ENCODE peak calls at places on chromosomes 3 and 15, in ten cellular contexts. W is GM13977; O is right lobe of liver; D is midbrain; V is stimulated activated CD4-positive, alpha-beta T cell treated with anti-CD3 and anti-CD28 coated beads, Interleukin-2, amount 100 ng/mL, for 24 hours; A is cardiac muscle cell; C is ovary; X is progenitor cell of endocrine pancreas; E is NCI-H2107; I is sigmoid colon. H is an unnamed sample.

GRCh38 chr15:76345269-76345879 is 8.8 kb downstream of the ISL2 start:
- DNase-seq in V (no peak), D (no peak), A (no peak), W (peak), C (no peak), I (no peak), O (no peak), E (no peak), X (no peak), H (no peak)

GRCh38 chr15:58521293-58521991 is 89.7 kb downstream of the LIPC start:
- DNase-seq in A (no peak), X (no peak), O (peak), W (no peak), D (no peak), V (no peak), I (no peak), C (peak), E (no peak), H (peak)

GRCh38 chr3:171092467-171092911 is 66.0 kb upstream of the SLC2A2 start:
- DNase-seq in W (no peak), V (no peak), D (no peak), A (no peak), C (no peak), O (no peak), E (peak), I (no peak), X (no peak), H (no peak)

GRCh38 chr3:32140943-32141342 is 34.5 kb downstream of the GPD1L start:
- DNase-seq in I (no peak), O (no peak), E (no peak), W (no peak), D (no peak), C (no peak), A (no peak), V (no peak), X (no peak), H (no peak)

GRCh38 chr15:88648357-88649214 is 9.8 kb downstream of the ISG20 start:
- DNase-seq in I (peak), X (no peak), E (no peak), A (no peak), V (no peak), D (no peak), W (no peak), C (no peak), O (peak), H (no peak)

GRCh38 chr3:73820431-73820830 is 195.7 kb upstream of the PDZRN3 start:
- DNase-seq in D (no peak), A (no peak), C (no peak), V (no peak), I (no peak), O (no peak), E (no peak), W (no peak), X (no peak), H (no peak)

GRCh38 chr3:37864904-37865303 is 3.2 kb downstream of the CTDSPL start:
- DNase-seq in W (peak), D (peak), I (no peak), X (no peak), E (no peak), A (no peak), V (no peak), O (no peak), C (no peak), H (no peak)

GRCh38 chr3:39502838-39503145 is 35.3 kb downstream of the MOBP start:
- DNase-seq in I (no peak), X (no peak), W (no peak), A (no peak), C (no peak), V (no peak), D (no peak), E (no peak), O (no peak), H (no peak)

GRCh38 chr3:126550488-126551051 is 8.2 kb downstream of the C3orf22 start:
- DNase-seq in E (no peak), X (peak), C (peak), W (no peak), A (no peak), O (no peak), D (no peak), V (no peak), I (peak), H (no peak)

GRCh38 chr15:56047354-56047753 is 53.9 kb upstream of the NEDD4 start:
- DNase-seq in C (no peak), I (no peak), X (no peak), A (no peak), E (no peak), V (no peak), O (no peak), W (no peak), D (no peak), H (no peak)

GRCh38 chr15:48579945-48580671 is 65.4 kb downstream of the FBN1 start:
- DNase-seq in O (no peak), A (no peak), E (no peak), X (no peak), V (no peak), C (no peak), I (no peak), D (no peak), W (no peak), H (no peak)

GRCh38 chr3:141454906-141455602 is 31.8 kb upstream of the RASA2 start:
- DNase-seq in I (no peak), X (no peak), W (peak), C (no peak), D (peak), A (peak), O (no peak), V (no peak), E (peak), H (peak)

GRCh38 chr3:23761440-23761896 is 44.3 kb upstream of the UBE2E1 start:
- DNase-seq in I (no peak), D (no peak), X (no peak), A (peak), C (no peak), V (no peak), W (peak), O (no peak), E (no peak), H (no peak)

GRCh38 chr3:188584162-188584529 is 430.2 kb downstream of the LPP start:
- DNase-seq in V (no peak), D (no peak), X (no peak), C (no peak), O (no peak), W (no peak), E (no peak), I (peak), A (no peak), H (no peak)

GRCh38 chr15:68503213-68503612 is 71.2 kb upstream of the ITGA11 start:
- DNase-seq in C (no peak), O (no peak), D (no peak), X (no peak), V (no peak), A (no peak), I (no peak), E (no peak), W (no peak), H (no peak)

GRCh38 chr15:39125904-39126303 is 455.0 kb upstream of the THBS1 start:
- DNase-seq in X (no peak), V (peak), C (no peak), I (no peak), O (peak), W (peak), A (peak), E (no peak), D (peak), H (no peak)

GRCh38 chr3:126961191-126961790 is 21.6 kb upstream of the PLXNA1 start:
- DNase-seq in O (no peak), E (no peak), X (no peak), A (no peak), D (no peak), C (peak), W (peak), I (peak), V (no peak), H (no peak)

GRCh38 chr15:33402640-33403039 is 91.9 kb downstream of the RYR3 start:
- DNase-seq in V (no peak), X (no peak), O (no peak), W (no peak), D (no peak), C (no peak), A (no peak), I (no peak), E (no peak), H (no peak)

GRCh38 chr3:33645060-33645841 is 72.8 kb downstream of the CLASP2 start:
- DNase-seq in W (no peak), A (peak), O (no peak), D (peak), I (no peak), C (no peak), V (peak), E (no peak), X (no peak), H (no peak)

GRCh38 chr15:47715856-47716445 is 1.4 kb upstream of the SEMA6D start:
- DNase-seq in V (no peak), I (no peak), C (peak), E (no peak), W (no peak), O (no peak), X (no peak), A (no peak), D (peak), H (no peak)

GRCh38 chr3:16377196-16377595 is 112.2 kb downstream of the OXNAD1 start:
- DNase-seq in W (no peak), A (no peak), X (no peak), V (no peak), I (no peak), O (no peak), C (no peak), E (no peak), D (no peak), H (no peak)

GRCh38 chr3:16182612-16183011 is 8.1 kb downstream of the GALNT15 start:
- DNase-seq in A (no peak), X (no peak), V (no peak), C (no peak), W (no peak), O (no peak), D (no peak), I (no peak), E (no peak), H (no peak)

GRCh38 chr15:68316061-68316804 is 38.7 kb downstream of the FEM1B start:
- DNase-seq in I (peak), V (no peak), D (no peak), C (peak), A (peak), E (no peak), X (no peak), O (peak), W (no peak), H (no peak)

GRCh38 chr3:4758957-4759656 is 220.1 kb upstream of the BHLHE40 start:
- DNase-seq in V (no peak), W (no peak), X (no peak), O (no peak), E (no peak), C (no peak), A (no peak), D (no peak), I (no peak), H (peak)

GRCh38 chr3:184196536-184196935 is 10.5 kb downstream of the ABCF3 start:
- DNase-seq in V (no peak), C (no peak), O (no peak), D (no peak), I (no peak), E (no peak), W (no peak), X (no peak), A (no peak), H (no peak)

GRCh38 chr15:91566116-91566515 is 287.4 kb upstream of the SLCO3A1 start:
- DNase-seq in I (no peak), W (no peak), D (no peak), V (no peak), A (no peak), X (no peak), E (no peak), O (no peak), C (no peak), H (no peak)

GRCh38 chr3:46858996-46859710 is 4.1 kb downstream of the MYL3 start:
- DNase-seq in O (peak), V (no peak), W (no peak), E (no peak), D (no peak), A (no peak), I (no peak), X (no peak), C (no peak), H (no peak)

GRCh38 chr15:47983533-47983932 is 137.3 kb upstream of the SLC24A5 start:
- DNase-seq in O (no peak), V (no peak), W (no peak), I (no peak), D (no peak), E (no peak), X (no peak), C (no peak), A (no peak), H (no peak)

GRCh38 chr3:119239421-119239820 is 1.3 kb downstream of the B4GALT4 start:
- DNase-seq in X (no peak), D (peak), C (no peak), W (peak), E (no peak), V (no peak), I (no peak), O (no peak), A (no peak), H (no peak)

GRCh38 chr15:72116680-72117447 is 1.1 kb downstream of the MYO9A start:
- DNase-seq in O (peak), V (peak), I (peak), D (peak), W (peak), E (no peak), X (no peak), A (peak), C (no peak), H (no peak)

GRCh38 chr3:187722206-187722612 is 19.9 kb upstream of the RTP2 start:
- DNase-seq in A (no peak), C (no peak), X (no peak), D (no peak), V (no peak), E (no peak), I (no peak), O (no peak), W (no peak), H (no peak)

GRCh38 chr15:98384328-98385029 is 263.9 kb upstream of the IGF1R start:
- DNase-seq in W (no peak), I (no peak), A (no peak), O (no peak), E (no peak), V (no peak), X (no peak), C (no peak), D (no peak), H (no peak)

GRCh38 chr3:131907809-131908208 is 127.0 kb downstream of the CPNE4 start:
- DNase-seq in O (no peak), W (no peak), A (peak), C (no peak), D (no peak), I (no peak), X (no peak), E (no peak), V (no peak), H (no peak)

GRCh38 chr15:78311292-78311691 is 11.9 kb upstream of the SKIC8 start:
- DNase-seq in W (no peak), D (no peak), C (no peak), V (no peak), A (no peak), E (no peak), I (peak), O (no peak), X (no peak), H (no peak)

GRCh38 chr3:175146258-175146657 is 287.1 kb downstream of the NAALADL2 start:
- DNase-seq in V (no peak), I (no peak), O (no peak), C (no peak), W (no peak), A (no peak), X (no peak), D (no peak), E (no peak), H (no peak)

GRCh38 chr3:50554553-50554952 is 13.0 kb downstream of the C3orf18 start:
- DNase-seq in I (no peak), W (no peak), D (no peak), C (no peak), E (no peak), X (no peak), A (no peak), O (no peak), V (no peak), H (no peak)